ENCODE peak calls at places on chromosome 22, in five cellular contexts. Y is GM04503, G is PC-3, R is fibroblast of mammary gland, K is thyroid gland. W is an unnamed sample.

GRCh38 chr22:40410272-40410671 is 39.9 kb downstream of the SGSM3 start:
- DNase-seq in K (no peak), R (no peak), G (peak; percentile 65), Y (no peak), W (no peak)

GRCh38 chr22:25849514-25849913 is 107.5 kb downstream of the MYO18B start:
- DNase-seq in G (no peak), K (no peak), R (no peak), Y (no peak), W (no peak)

GRCh38 chr22:43002198-43002577 is 12.8 kb downstream of the PACSIN2 start:
- DNase-seq in Y (no peak), G (peak; percentile 74), R (peak; percentile 86), K (no peak), W (peak; percentile 90)

GRCh38 chr22:28283025-28283654 is 364.1 kb upstream of the PITPNB start:
- DNase-seq in Y (no peak), K (no peak), G (no peak), R (peak; percentile 54), W (peak; percentile 12)

GRCh38 chr22:47161631-47162030 is 399.2 kb downstream of the TBC1D22A start:
- DNase-seq in G (no peak), Y (no peak), K (no peak), R (no peak), W (no peak)

GRCh38 chr22:28025866-28026575 is 107.0 kb upstream of the PITPNB start:
- DNase-seq in G (no peak), K (no peak), R (no peak), Y (no peak), W (no peak)

GRCh38 chr22:49139492-49140151 is 688.1 kb downstream of the BRD1 start:
- DNase-seq in K (no peak), Y (no peak), G (no peak), R (no peak), W (no peak)

GRCh38 chr22:50688448-50688847 is 15.8 kb downstream of the SHANK3 start:
- DNase-seq in K (no peak), Y (no peak), R (no peak), G (no peak), W (no peak)

GRCh38 chr22:22558972-22559603 is at the start of gene PRAME:
- DNase-seq in K (peak; percentile 29), G (peak; percentile 80), R (peak; percentile 55), Y (no peak), W (peak; percentile 39)

GRCh38 chr22:38345782-38346181 is 28.5 kb upstream of the CSNK1E start:
- DNase-seq in K (no peak), Y (no peak), R (no peak), G (no peak), W (no peak)

GRCh38 chr22:47618180-47618579 is 855.7 kb downstream of the TBC1D22A start:
- DNase-seq in R (no peak), K (no peak), G (no peak), Y (no peak), W (no peak)

GRCh38 chr22:25757686-25758085 is 15.7 kb downstream of the MYO18B start:
- DNase-seq in Y (no peak), R (no peak), K (no peak), G (no peak), W (no peak)

GRCh38 chr22:46105494-46106278 is 44.6 kb upstream of the PPARA start:
- DNase-seq in K (no peak), G (no peak), Y (peak; percentile 57), R (peak; percentile 86), W (peak; percentile 98)

GRCh38 chr22:42829311-42829710 is 27.8 kb downstream of the ARFGAP3 start:
- DNase-seq in R (no peak), Y (no peak), K (no peak), G (no peak), W (no peak)

GRCh38 chr22:22020425-22020852 is 37.9 kb upstream of the TOP3B start:
- DNase-seq in G (no peak), K (no peak), Y (no peak), R (no peak), W (no peak)

GRCh38 chr22:23837911-23838685 is 708 bp downstream of the DERL3 start:
- DNase-seq in G (no peak), K (no peak), Y (no peak), R (no peak), W (no peak)

GRCh38 chr22:23110922-23111527 is 30.8 kb downstream of the RSPH14 start:
- DNase-seq in Y (no peak), R (no peak), K (no peak), G (no peak), W (no peak)

GRCh38 chr22:32684148-32684821 is 117.2 kb upstream of the TIMP3 start:
- DNase-seq in K (no peak), R (no peak), Y (no peak), G (no peak), W (no peak)

GRCh38 chr22:32527756-32528155 is 53.1 kb downstream of the FBXO7 start:
- DNase-seq in R (no peak), Y (no peak), K (no peak), G (no peak), W (no peak)

GRCh38 chr22:39382410-39382809 is 17.2 kb upstream of the TAB1 start:
- DNase-seq in Y (no peak), R (no peak), K (no peak), G (no peak), W (no peak)

GRCh38 chr22:43222281-43222680 is 35.3 kb upstream of the TTLL12 start:
- DNase-seq in R (no peak), Y (no peak), K (no peak), G (no peak), W (no peak)

GRCh38 chr22:19766506-19767426 is 6.2 kb downstream of the TBX1 start:
- DNase-seq in G (no peak), K (no peak), R (no peak), Y (no peak), W (no peak)

GRCh38 chr22:20135846-20136602 is 4.4 kb downstream of the ZDHHC8 start:
- DNase-seq in R (no peak), Y (no peak), K (no peak), G (no peak), W (no peak)

GRCh38 chr22:44660051-44660830 is 41.8 kb upstream of the PRR5 start:
- DNase-seq in R (no peak), G (no peak), Y (no peak), K (no peak), W (no peak)